ENCODE peak calls at places on chromosome 15, in eight cellular contexts. C, X, O, D, G, Y, R and H are unnamed samples.

GRCh38 chr15:59437777-59438574 is at the start of gene FAM81A:
- DNase-seq in D (peak), O (peak), X (peak), Y (peak), R (peak), G (peak), C (peak), H (peak)

GRCh38 chr15:70200511-70200991 is 102.8 kb upstream of the TLE3 start:
- DNase-seq in O (no peak), R (peak), C (no peak), G (no peak), X (no peak), D (peak), Y (no peak), H (no peak)

GRCh38 chr15:74664028-74664616 is 31.7 kb downstream of the EDC3 start:
- DNase-seq in G (no peak), X (peak), D (no peak), O (peak), Y (no peak), C (no peak), R (peak), H (no peak)

GRCh38 chr15:69869291-69869690 is 228.4 kb downstream of the TLE3 start:
- DNase-seq in G (no peak), R (no peak), Y (no peak), O (peak), D (no peak), X (no peak), C (no peak), H (no peak)

GRCh38 chr15:85474700-85475316 is 94.4 kb downstream of the AKAP13 start:
- DNase-seq in C (no peak), O (peak), Y (peak), X (no peak), D (no peak), R (no peak), G (peak), H (no peak)

GRCh38 chr15:57878573-57878972 is 172.1 kb downstream of the POLR2M start:
- DNase-seq in Y (no peak), D (no peak), R (peak), O (peak), G (peak), C (no peak), X (no peak), H (no peak)

GRCh38 chr15:74144153-74144775 is 13.9 kb downstream of the ISLR2 start:
- DNase-seq in C (no peak), D (no peak), X (no peak), R (no peak), O (no peak), G (peak), Y (no peak), H (peak)

GRCh38 chr15:74203914-74204431 is 1.4 kb upstream of the STRA6 start:
- DNase-seq in Y (no peak), O (no peak), R (peak), G (no peak), X (peak), D (peak), C (peak), H (peak)

GRCh38 chr15:26503998-26504397 is 268.9 kb downstream of the GABRB3 start:
- DNase-seq in G (no peak), X (no peak), D (no peak), C (no peak), Y (no peak), R (no peak), O (no peak), H (no peak)

GRCh38 chr15:53833134-53833624 is 73.7 kb upstream of the WDR72 start:
- DNase-seq in X (peak), O (no peak), Y (no peak), D (peak), C (no peak), R (peak), G (no peak), H (no peak)

GRCh38 chr15:71532994-71533393 is 277.4 kb upstream of the NR2E3 start:
- DNase-seq in R (peak), X (no peak), D (peak), C (peak), G (peak), O (peak), Y (peak), H (peak)

GRCh38 chr15:97648728-97649127 is 311.8 kb upstream of the ARRDC4 start:
- DNase-seq in D (no peak), G (no peak), C (no peak), X (no peak), O (no peak), Y (no peak), R (no peak), H (no peak)

GRCh38 chr15:67945131-67945530 is 105.3 kb upstream of the RNU6-1 start:
- DNase-seq in R (no peak), D (no peak), O (no peak), G (no peak), X (no peak), Y (no peak), C (no peak), H (no peak)

GRCh38 chr15:66860844-66861243 is 158.8 kb downstream of the SMAD6 start:
- DNase-seq in X (no peak), C (no peak), R (peak), G (no peak), D (no peak), O (no peak), Y (no peak), H (no peak)

DNA sequence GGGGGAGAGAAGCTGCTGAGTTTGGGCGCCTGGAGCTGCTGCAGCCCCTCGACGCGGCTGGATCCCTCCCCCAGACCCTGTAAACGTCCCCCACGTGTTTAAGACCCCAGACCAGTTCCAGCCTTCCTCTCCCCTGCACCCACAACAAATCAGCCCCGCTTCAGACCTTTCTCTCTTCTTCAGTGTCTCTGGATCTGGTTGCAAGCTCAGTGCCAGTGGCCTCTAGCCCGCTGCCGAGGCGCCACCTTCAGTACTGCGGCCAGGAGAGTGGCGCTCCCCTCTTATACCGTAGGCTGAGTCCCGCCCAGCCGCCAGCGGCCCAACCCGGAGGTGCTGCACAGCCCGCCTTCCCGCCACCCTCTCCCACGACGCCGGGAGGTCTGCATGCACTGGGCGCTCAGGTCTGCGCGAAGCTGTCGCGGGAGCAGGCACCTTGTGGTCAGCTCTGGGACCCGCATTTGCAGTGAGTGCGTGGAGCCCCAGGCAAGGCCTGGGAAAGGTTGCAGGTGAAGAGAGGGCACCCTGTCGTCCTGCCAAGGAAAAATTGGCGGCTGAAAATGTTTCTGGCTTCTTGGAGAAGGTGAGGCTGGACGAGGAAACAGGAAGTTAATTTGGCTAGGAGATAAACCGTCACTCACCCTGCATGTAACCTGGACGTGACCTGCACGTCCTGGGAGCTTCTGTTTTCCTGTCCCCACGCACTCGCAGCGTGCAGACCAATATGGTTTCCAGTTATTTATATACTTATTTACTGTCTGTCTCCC is at the start of gene C2CD4B:
- DNase-seq in C (peak), O (no peak), G (no peak), D (peak), X (peak), Y (no peak), R (peak), H (peak)
- TF ChIP-seq EZH2phosphoT487 in C (peak), O (no peak), G (no peak), D (no peak), X (no peak), Y (no peak), R (no peak), H (no peak)

GRCh38 chr15:47766406-47766805 is 49.1 kb downstream of the SEMA6D start:
- DNase-seq in D (no peak), C (no peak), O (no peak), G (no peak), Y (no peak), R (no peak), X (no peak), H (no peak)
- TF ChIP-seq EZH2phosphoT487 in D (no peak), C (no peak), O (no peak), G (no peak), Y (no peak), R (no peak), X (no peak), H (no peak)

GRCh38 chr15:38538328-38539007 is 26.1 kb downstream of the RASGRP1 start:
- DNase-seq in C (no peak), X (no peak), G (no peak), R (no peak), O (no peak), D (no peak), Y (no peak), H (no peak)

GRCh38 chr15:38535451-38536200 is 29.0 kb downstream of the RASGRP1 start:
- DNase-seq in O (no peak), C (no peak), D (no peak), X (no peak), Y (no peak), G (no peak), R (peak), H (no peak)

GRCh38 chr15:38533926-38534325 is 30.7 kb downstream of the RASGRP1 start:
- DNase-seq in Y (no peak), O (no peak), C (no peak), D (no peak), R (no peak), G (no peak), X (no peak), H (no peak)

GRCh38 chr15:38534691-38535090 is 29.9 kb downstream of the RASGRP1 start:
- DNase-seq in O (no peak), R (no peak), D (no peak), Y (no peak), C (no peak), G (no peak), X (no peak), H (no peak)

DNA sequence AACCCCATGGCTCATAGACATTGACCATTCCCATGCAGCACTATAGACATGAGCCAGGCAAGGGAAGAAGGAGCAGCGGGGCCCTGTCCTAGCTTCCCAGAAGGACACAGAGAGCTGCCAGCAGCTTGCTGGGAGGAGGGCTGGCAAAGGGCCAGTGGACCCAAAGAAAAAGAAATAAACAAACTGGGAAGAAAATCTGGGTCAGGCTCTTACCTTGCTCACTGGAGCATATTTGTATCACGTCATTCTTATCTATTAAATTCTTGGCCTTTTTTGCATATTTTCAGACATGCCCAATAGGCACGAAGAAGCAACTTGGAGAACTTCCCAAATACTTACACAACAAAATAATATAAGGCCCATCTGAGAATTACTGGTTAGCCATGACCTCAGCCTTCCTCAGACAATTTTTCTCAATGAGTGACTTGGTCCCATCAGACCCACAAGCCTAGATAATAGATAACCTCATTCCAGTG is 28.4 kb downstream of the RASGRP1 start:
- DNase-seq in X (no peak), D (no peak), C (no peak), Y (no peak), O (no peak), R (peak), G (no peak), H (no peak)
- TF ChIP-seq EZH2phosphoT487 in X (no peak), D (no peak), C (no peak), Y (no peak), O (no peak), R (no peak), G (no peak), H (no peak)

GRCh38 chr15:49415638-49416037 is 7.4 kb upstream of the FGF7 start:
- DNase-seq in O (peak), G (no peak), D (no peak), R (peak), Y (no peak), C (no peak), X (no peak), H (no peak)
- TF ChIP-seq EZH2phosphoT487 in O (no peak), G (no peak), D (no peak), R (no peak), Y (no peak), C (no peak), X (no peak), H (no peak)

GRCh38 chr15:65088643-65089021 is 12.1 kb downstream of the KBTBD13 start:
- DNase-seq in X (no peak), D (no peak), O (no peak), G (no peak), Y (no peak), R (no peak), C (no peak), H (no peak)

GRCh38 chr15:65089206-65089824 is 12.8 kb downstream of the KBTBD13 start:
- DNase-seq in R (no peak), Y (no peak), G (no peak), O (no peak), C (peak), D (no peak), X (peak), H (no peak)

GRCh38 chr15:65086680-65087111 is 10.2 kb downstream of the KBTBD13 start:
- DNase-seq in G (no peak), X (peak), O (no peak), R (peak), C (no peak), Y (peak), D (peak), H (peak)

GRCh38 chr15:65087411-65087810 is 10.9 kb downstream of the KBTBD13 start:
- DNase-seq in O (no peak), D (no peak), Y (no peak), R (no peak), X (no peak), G (no peak), C (no peak), H (no peak)

DNA sequence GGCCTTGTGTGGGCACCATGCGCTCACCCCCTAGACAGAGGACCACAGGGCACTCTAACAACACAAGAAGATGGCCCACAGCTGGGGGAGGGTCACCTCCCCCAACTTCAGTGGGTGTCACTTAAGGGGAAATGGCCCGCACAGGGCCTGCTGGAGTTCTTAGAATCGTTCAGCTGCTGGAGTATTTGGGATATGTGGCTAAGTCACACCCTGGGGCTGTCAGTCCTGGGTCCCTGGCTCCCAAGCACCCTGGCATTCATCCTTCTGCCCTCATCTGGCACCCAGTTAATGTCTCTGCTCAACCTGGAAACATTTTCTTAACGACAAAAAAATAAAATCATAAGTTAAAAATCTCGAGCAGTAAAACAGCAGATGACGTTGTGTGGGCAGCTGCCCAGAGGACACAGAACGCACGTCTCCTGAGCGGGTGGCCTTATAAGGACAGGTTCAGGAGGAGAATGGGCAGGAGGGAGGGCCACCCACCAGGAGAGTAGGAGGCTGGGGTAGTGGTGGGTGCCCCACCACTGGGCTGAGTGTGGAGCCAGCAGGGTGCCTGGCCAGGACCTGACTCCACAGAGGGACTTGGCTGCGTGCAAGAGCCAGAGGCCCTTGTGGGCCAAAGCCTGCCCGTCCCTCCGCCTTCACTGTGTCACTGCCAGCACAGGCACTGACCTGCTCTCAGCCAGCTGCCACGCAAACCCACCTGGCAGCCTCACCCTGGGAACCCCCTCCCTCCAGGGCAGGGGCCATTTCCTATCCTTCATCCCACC is 11.5 kb downstream of the KBTBD13 start:
- DNase-seq in Y (no peak), R (peak), G (no peak), D (no peak), O (no peak), C (no peak), X (no peak), H (no peak)
- TF ChIP-seq EZH2phosphoT487 in Y (no peak), R (no peak), G (no peak), D (no peak), O (no peak), C (no peak), X (no peak), H (no peak)

GRCh38 chr15:38085931-38086562 is 151.6 kb downstream of the TMCO5A start:
- DNase-seq in C (no peak), O (no peak), Y (no peak), D (no peak), X (no peak), R (peak), G (no peak), H (no peak)

GRCh38 chr15:38085104-38085503 is 150.7 kb downstream of the TMCO5A start:
- DNase-seq in X (no peak), R (no peak), C (no peak), O (no peak), D (no peak), Y (peak), G (no peak), H (no peak)

GRCh38 chr15:38080651-38081271 is 146.3 kb downstream of the TMCO5A start:
- DNase-seq in X (no peak), O (no peak), D (no peak), R (no peak), G (no peak), Y (no peak), C (no peak), H (no peak)

GRCh38 chr15:38088971-38089370 is 154.5 kb downstream of the TMCO5A start:
- DNase-seq in C (no peak), G (no peak), X (no peak), O (no peak), R (peak), D (no peak), Y (no peak), H (no peak)

GRCh38 chr15:38084289-38084688 is 149.8 kb downstream of the TMCO5A start:
- DNase-seq in O (peak), C (no peak), G (no peak), X (no peak), D (no peak), R (peak), Y (peak), H (no peak)
- TF ChIP-seq EZH2phosphoT487 in O (no peak), C (no peak), G (no peak), X (no peak), D (no peak), R (no peak), Y (no peak), H (no peak)